ENCODE peak calls at places on chromosomes 2 and 18, in five cellular contexts. F is CD8-positive, alpha-beta T cell; N is CD4-positive, alpha-beta memory T cell; W is AG04450; X is tibial nerve. R is an unnamed sample.

GRCh38 chr2:44553456-44553855 is 191.7 kb downstream of the CAMKMT start:
- DNase-seq in N (no peak), W (no peak), X (no peak), F (no peak), R (peak; percentile 33)

GRCh38 chr2:8231909-8232308 is 449.9 kb upstream of the ID2 start:
- DNase-seq in F (no peak), W (no peak), N (no peak), X (no peak), R (no peak)

GRCh38 chr18:49011291-49011746 is 60.6 kb upstream of the SMAD7 start:
- DNase-seq in W (no peak), F (no peak), N (no peak), X (no peak), R (no peak)

GRCh38 chr18:28439870-28440269 is 262.9 kb upstream of the CDH2 start:
- DNase-seq in N (no peak), W (no peak), F (no peak), X (no peak), R (no peak)

GRCh38 chr18:61635901-61636528 is 256.8 kb downstream of the RNF152 start:
- DNase-seq in W (peak; percentile 11), X (peak; percentile 52), N (peak; percentile 30), F (no peak), R (peak; percentile 4)

GRCh38 chr18:76426738-76427305 is 68.2 kb downstream of the ZNF516 start:
- DNase-seq in W (no peak), X (peak; percentile 48), N (no peak), F (no peak), R (no peak)

GRCh38 chr2:217127744-217128143 is 267.9 kb upstream of the TNP1 start:
- DNase-seq in N (no peak), F (no peak), X (no peak), W (no peak), R (no peak)

GRCh38 chr2:147355706-147356105 is 489.1 kb upstream of the ACVR2A start:
- DNase-seq in W (no peak), X (no peak), F (no peak), N (no peak), R (no peak)

GRCh38 chr2:122136071-122136470 is 380.6 kb downstream of the TSN start:
- DNase-seq in X (no peak), F (no peak), N (no peak), W (no peak), R (no peak)

GRCh38 chr2:163800889-163801498 is 65.2 kb upstream of the FIGN start:
- DNase-seq in N (no peak), F (no peak), X (no peak), W (peak; percentile 8), R (peak; percentile 77)

GRCh38 chr2:124001681-124002080 is 23.4 kb upstream of the CNTNAP5 start:
- DNase-seq in X (peak; percentile 5), W (no peak), F (no peak), N (no peak), R (no peak)

GRCh38 chr2:165369936-165370296 is 99.6 kb upstream of the CSRNP3 start:
- DNase-seq in W (no peak), N (no peak), X (no peak), F (no peak), R (no peak)

GRCh38 chr2:99680946-99681345 is 191.1 kb upstream of the REV1 start:
- DNase-seq in X (no peak), W (no peak), F (no peak), N (no peak), R (no peak)

GRCh38 chr2:101063352-101063751 is 61.3 kb downstream of the RPL31 start:
- DNase-seq in N (no peak), W (no peak), F (no peak), X (peak; percentile 33), R (peak; percentile 49)

GRCh38 chr2:236166157-236166780 is 1.9 kb downstream of the GBX2 start:
- DNase-seq in F (no peak), N (no peak), X (no peak), W (no peak), R (no peak)
- H3K27me3 ChIP-seq in F (peaks cover 10% of the 10 kb centered on the region), N (peaks cover 24% of the 10 kb centered on the region), X (peaks cover 94% of the 10 kb centered on the region), W (peaks cover 92% of the 10 kb centered on the region), R (peaks cover 55% of the 10 kb centered on the region)

GRCh38 chr2:138780451-138780880 is 276 bp upstream of the NXPH2 start:
- DNase-seq in W (no peak), N (no peak), F (no peak), X (no peak), R (no peak)
- H3K27me3 ChIP-seq in W (peaks cover 27% of the 10 kb centered on the region), N (peaks cover 7% of the 10 kb centered on the region), F (no peaks in the 10 kb centered on the region), X (peaks cover 77% of the 10 kb centered on the region), R (peaks cover 19% of the 10 kb centered on the region)

DNA sequence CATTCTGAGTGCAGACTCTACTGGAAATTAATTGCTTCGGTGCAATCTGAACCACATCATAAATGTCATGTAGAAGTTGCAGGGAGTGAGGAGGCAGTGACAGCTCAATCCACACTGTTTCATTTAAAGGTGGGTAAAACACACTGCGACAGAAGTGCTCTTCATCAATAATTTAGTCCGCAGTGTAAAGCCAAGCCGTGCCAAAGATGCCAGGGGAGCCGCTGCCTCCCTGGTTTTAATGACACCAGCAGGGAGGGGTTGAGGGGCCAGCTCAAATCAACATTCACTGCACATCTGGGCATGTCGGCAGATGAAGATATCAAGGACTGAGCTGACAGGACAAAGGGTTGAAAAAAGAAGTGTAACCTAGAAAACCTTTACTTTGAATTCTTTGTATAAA is 305.7 kb upstream of the VRK2 start:
- DNase-seq in X (no peak), N (no peak), W (no peak), F (no peak), R (no peak)
- H3K27me3 ChIP-seq in X (no peaks in the 10 kb centered on the region), N (no peaks in the 10 kb centered on the region), W (no peaks in the 10 kb centered on the region), F (no peaks in the 10 kb centered on the region), R (no peaks in the 10 kb centered on the region)

GRCh38 chr18:21910906-21911305 is 170.3 kb downstream of the MIB1 start:
- DNase-seq in N (no peak), X (no peak), W (no peak), F (no peak), R (no peak)
- H3K27me3 ChIP-seq in N (no peaks in the 10 kb centered on the region), X (no peaks in the 10 kb centered on the region), W (peaks cover 11% of the 10 kb centered on the region), F (no peaks in the 10 kb centered on the region), R (peaks cover 4% of the 10 kb centered on the region)

R was measured in BJ.